ENCODE peak calls at places on chromosome 18, in four cellular contexts. K is A673, Y is endothelial cell of umbilical vein, A is PC-9. Q is an unnamed sample.
A peak's percentile ranks its signal among the peaks of the same experiment; 100 is the strongest.

GRCh38 chr18:9404565-9405060 is 70.0 kb downstream of the TWSG1 start:
- DNase-seq in K (no peak), Y (peak; percentile 94), A (no peak), Q (no peak)

GRCh38 chr18:44742741-44743311 is 62.1 kb downstream of the SETBP1 start:
- DNase-seq in K (no peak), Y (no peak), A (no peak), Q (no peak)

GRCh38 chr18:32271649-32272324 is 81.9 kb downstream of the MEP1B start:
- DNase-seq in K (peak; percentile 67), Y (peak; percentile 38), A (no peak), Q (peak; percentile 30)

GRCh38 chr18:45687617-45688016 is 36.4 kb upstream of the SLC14A1 start:
- DNase-seq in K (peak; percentile 31), Y (no peak), A (no peak), Q (no peak)

GRCh38 chr18:10169064-10169562 is 255.3 kb downstream of the VAPA start:
- DNase-seq in K (no peak), Y (peak; percentile 97), A (peak; percentile 38), Q (peak; percentile 62)

GRCh38 chr18:59308201-59309014 is 10.0 kb downstream of the CPLX4 start:
- DNase-seq in K (peak; percentile 82), Y (peak; percentile 50), A (no peak), Q (peak; percentile 81)

GRCh38 chr18:45566025-45566740 is 49.1 kb upstream of the SLC14A2 start:
- DNase-seq in K (no peak), Y (no peak), A (no peak), Q (no peak)

GRCh38 chr18:69401475-69402218 is 959 bp downstream of the DOK6 start:
- DNase-seq in K (peak; percentile 50), Y (peak; percentile 3), A (no peak), Q (no peak)

GRCh38 chr18:48934708-48935432 is 15.9 kb downstream of the SMAD7 start:
- DNase-seq in K (peak; percentile 69), Y (peak; percentile 49), A (no peak), Q (no peak)

GRCh38 chr18:47931707-47932103 is 1.2 kb upstream of the SMAD2 start:
- DNase-seq in K (no peak), Y (no peak), A (peak; percentile 36), Q (no peak)

GRCh38 chr18:39558658-39559057 is 1993.1 kb upstream of the CELF4 start:
- DNase-seq in K (no peak), Y (no peak), A (no peak), Q (peak; percentile 1)

DNA sequence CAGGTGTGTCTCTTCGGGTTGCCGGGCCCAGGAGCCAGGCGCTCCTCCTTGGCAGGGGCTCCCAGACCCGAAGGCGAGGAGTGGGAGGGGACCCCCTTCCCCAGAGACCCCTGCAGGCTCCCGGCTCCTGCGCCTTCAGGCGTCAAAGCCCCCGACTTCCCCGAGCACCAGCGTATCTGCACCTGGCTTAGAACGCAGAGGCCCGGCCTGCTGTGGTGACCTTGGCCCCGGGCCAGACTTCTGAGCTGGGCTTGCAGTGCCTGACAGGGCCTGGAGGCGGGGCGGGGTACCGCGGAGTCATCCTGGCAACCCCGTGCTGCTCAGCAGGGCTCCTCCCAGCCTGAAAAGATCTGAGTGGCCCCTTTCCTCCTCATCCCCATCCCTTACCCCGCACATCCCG is 27.0 kb downstream of the SKA1 start:
- DNase-seq in K (peak; percentile 25), Y (no peak), A (peak; percentile 40), Q (peak; percentile 11)
- TF ChIP-seq EZH2 in K (no peak), Y (no peak), A (no peak), Q (no peak)

GRCh38 chr18:25921677-25922421 is 168.6 kb downstream of the SS18 start:
- DNase-seq in K (peak; percentile 57), Y (peak; percentile 35), A (no peak), Q (peak; percentile 60)
- TF ChIP-seq CTCF in K (peak; percentile 68), Y (peak; percentile 53), A (peak; percentile 57), Q (peak; percentile 75)

DNA sequence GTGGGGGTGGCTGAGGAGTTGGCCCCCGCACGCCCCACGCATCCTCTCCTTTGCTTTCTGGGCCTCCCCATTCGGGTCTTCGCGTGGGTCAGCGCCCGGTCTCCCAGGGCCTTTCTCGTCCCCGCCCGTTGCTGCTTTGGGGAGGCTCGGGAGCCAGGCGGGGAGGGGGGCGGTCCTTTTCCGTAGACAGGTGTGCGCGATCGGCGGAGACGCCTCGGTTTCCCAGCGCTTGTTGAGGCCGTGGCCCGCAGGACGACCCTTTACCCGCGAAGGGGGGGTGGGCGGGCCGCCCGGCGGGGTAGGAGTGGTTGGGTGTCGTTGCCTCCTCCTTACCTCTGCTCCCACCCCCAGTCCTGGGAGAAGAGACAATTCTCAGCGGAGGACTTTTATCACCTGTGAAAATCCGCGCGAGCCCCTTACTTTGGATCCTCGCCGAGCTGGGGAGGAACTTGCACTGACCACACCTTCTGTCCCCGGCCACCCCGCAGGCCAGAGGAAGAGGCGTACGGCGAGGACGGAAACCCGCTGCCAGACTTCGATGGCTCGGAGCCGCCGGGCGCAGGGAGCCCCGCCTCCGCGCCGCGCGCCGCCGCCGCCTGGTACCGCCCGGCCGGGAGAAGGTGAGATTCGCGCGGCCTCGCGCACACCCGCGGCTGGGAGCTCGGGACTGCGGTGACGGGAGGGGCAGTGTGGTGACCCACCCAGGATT is 2.7 kb downstream of the ADCYAP1 start:
- DNase-seq in K (no peak), Y (no peak), A (no peak), Q (peak; percentile 18)
- TF ChIP-seq EZH2 in K (no peak), Y (no peak), A (no peak), Q (no peak)

DNA sequence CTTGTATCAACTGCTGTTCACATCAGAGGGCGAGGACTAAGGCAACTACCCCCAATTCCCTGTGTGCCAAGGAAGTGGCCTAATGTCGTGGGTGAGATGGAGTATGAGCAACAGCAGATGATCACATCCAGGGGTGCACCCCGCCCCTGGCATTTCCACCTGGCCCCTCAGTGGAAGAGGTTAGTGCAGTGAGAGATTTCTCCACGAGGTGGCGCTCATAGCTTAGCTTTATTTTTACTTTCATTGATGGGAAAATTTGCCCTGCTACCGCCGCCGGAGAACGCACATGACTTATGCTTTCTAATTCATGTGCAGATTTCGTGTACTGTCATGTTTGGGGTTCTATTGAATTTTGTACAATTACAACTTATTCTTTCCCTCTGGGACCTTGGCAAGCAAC is 470.6 kb upstream of the MEX3C start:
- DNase-seq in K (peak; percentile 87), Y (peak; percentile 2), A (peak; percentile 40), Q (peak; percentile 51)
- TF ChIP-seq CTCF in K (peak; percentile 78), Y (peak; percentile 63), A (peak; percentile 84), Q (peak; percentile 56)

DNA sequence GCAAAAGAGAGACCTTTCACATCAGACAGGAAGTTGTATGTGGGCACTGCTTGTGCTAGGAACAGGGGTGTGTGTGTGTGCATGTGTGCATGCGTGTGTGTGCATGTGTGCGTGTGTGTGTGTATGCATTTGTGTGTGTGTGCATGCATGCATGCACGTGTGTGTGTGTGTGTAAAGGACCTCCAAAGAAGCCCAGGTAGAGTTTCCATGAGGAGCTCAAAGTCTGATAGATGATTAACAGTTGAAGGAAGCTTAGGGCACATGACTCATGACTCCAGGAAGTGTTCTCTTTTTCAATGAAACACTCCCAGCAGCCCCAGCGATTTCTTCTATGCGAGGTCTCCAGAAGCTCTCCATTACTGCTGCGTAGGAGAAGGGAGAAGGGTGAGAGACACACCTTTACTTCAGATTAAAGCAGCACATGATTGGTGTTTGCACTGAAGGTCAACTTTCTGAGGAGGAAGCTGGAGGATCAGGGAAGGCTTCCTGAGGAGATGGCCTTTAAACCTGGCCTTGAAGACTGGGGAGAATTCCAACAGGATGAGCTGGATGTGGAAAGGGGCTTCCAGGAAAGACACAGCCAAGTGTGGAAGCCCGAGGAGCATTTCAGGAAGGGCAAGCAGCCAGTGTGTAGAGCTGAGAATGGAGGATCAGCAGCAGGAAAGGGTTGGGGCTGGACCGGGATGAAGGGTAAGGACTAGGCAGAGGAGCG is 77.7 kb downstream of the SMAD4 start:
- DNase-seq in K (no peak), Y (peak; percentile 21), A (no peak), Q (peak; percentile 7)
- TF ChIP-seq EZH2 in K (no peak), Y (no peak), A (no peak), Q (no peak)

GRCh38 chr18:21701621-21702020 is 3.0 kb downstream of the ABHD3 start:
- DNase-seq in K (no peak), Y (no peak), A (no peak), Q (no peak)

GRCh38 chr18:21702602-21703001 is 2.0 kb downstream of the ABHD3 start:
- DNase-seq in K (no peak), Y (peak; percentile 9), A (no peak), Q (no peak)

GRCh38 chr18:21706386-21706865 is 1.9 kb upstream of the ABHD3 start:
- DNase-seq in K (no peak), Y (no peak), A (no peak), Q (no peak)

GRCh38 chr18:21703241-21703820 is 1.2 kb downstream of the ABHD3 start:
- DNase-seq in K (peak; percentile 12), Y (no peak), A (no peak), Q (peak; percentile 48)

GRCh38 chr18:21704603-21705364 is at the start of gene ABHD3:
- DNase-seq in K (peak; percentile 95), Y (peak; percentile 88), A (peak; percentile 74), Q (peak; percentile 93)
- TF ChIP-seq CTCF in K (peak; percentile 22), Y (peak; percentile 19), A (peak; percentile 31), Q (no peak)

GRCh38 chr18:13220326-13220991 is 1.9 kb downstream of the LDLRAD4 start:
- DNase-seq in K (no peak), Y (no peak), A (no peak), Q (no peak)

GRCh38 chr18:13219576-13219975 is 1.0 kb downstream of the LDLRAD4 start:
- DNase-seq in K (no peak), Y (no peak), A (no peak), Q (no peak)

GRCh38 chr18:13218376-13219011 is at the start of gene LDLRAD4:
- DNase-seq in K (peak; percentile 32), Y (peak; percentile 34), A (no peak), Q (no peak)

GRCh38 chr18:13217971-13218375 is 587 bp upstream of the LDLRAD4 start:
- DNase-seq in K (no peak), Y (peak; percentile 15), A (no peak), Q (no peak)

DNA sequence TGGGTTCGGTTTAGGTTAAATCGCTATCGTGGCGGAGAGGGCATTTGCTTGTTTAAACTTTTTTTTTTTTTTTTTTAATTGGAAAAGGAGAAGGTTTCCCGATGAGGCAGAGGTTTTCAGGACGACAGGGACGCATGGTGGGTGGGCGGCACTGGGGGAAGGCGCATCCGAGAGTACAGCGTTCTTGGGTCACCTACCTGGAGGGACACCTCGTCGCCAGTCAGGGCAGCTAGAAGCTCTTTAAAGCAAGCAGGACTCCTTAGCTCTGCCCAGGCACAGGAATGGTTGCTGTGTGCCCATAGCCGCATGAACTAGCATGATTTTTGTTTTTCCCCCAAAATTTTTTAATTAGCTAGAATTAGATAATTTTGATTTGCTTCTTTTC is 444 bp downstream of the LDLRAD4 start:
- DNase-seq in K (no peak), Y (no peak), A (no peak), Q (no peak)
- TF ChIP-seq EZH2 in K (no peak), Y (peak; percentile 11), A (no peak), Q (peak; percentile 7)

DNA sequence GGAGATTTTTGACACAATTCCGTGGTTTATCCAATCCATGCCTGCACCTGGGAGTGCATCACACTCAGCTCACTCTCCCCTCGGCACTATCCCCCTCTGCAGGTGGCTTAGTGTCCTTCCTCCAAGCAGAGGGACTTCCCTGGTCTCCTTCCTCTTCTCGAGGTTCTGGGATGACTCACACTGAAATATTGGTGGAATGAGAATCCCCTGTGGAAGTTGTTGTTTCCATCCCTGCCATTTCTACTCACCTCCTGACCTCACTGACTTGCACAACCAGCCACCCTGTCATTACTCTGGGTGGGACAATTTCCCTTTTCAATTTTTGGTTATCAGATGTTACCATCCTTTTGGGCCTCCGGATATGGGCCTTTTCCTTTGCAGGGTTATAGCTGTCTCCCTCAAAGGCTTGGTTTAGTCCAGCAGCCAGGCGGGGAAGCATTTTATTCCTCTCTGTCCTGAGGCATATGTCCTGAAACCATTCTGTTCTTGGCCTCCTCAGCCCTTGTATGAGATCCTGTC is 59.9 kb downstream of the PTPRM start:
- DNase-seq in K (no peak), Y (peak; percentile 46), A (peak; percentile 84), Q (peak; percentile 88)
- TF ChIP-seq CTCF in K (no peak), Y (no peak), A (peak; percentile 58), Q (peak; percentile 64)